ENCODE peak calls at places on chromosomes 1 and 21, in seven cellular contexts. One of them, this sample, is unnamed.

GRCh38 chr1:56535949-56536348 is 43.4 kb downstream of the PLPP3 start:
- DNase-seq in A549: no peak
- DNase-seq in IMR-90: no peak
- DNase-seq in AG04450: no peak
- DNase-seq in foreskin fibroblast: no peak
- DNase-seq in esophagus squamous epithelium: no peak
- DNase-seq in Jurkat, Clone E6-1: no peak
- DNase-seq in this sample: no peak

GRCh38 chr1:107298526-107298925 is 157.7 kb downstream of the NTNG1 start:
- DNase-seq in A549: no peak
- DNase-seq in IMR-90: no peak
- DNase-seq in AG04450: no peak
- DNase-seq in foreskin fibroblast: no peak
- DNase-seq in esophagus squamous epithelium: no peak
- DNase-seq in Jurkat, Clone E6-1: no peak
- DNase-seq in this sample: no peak

GRCh38 chr1:102875756-102876155 is 232.6 kb downstream of the COL11A1 start:
- DNase-seq in A549: no peak
- DNase-seq in IMR-90: no peak
- DNase-seq in AG04450: no peak
- DNase-seq in foreskin fibroblast: no peak
- DNase-seq in esophagus squamous epithelium: no peak
- DNase-seq in Jurkat, Clone E6-1: no peak
- DNase-seq in this sample: no peak

GRCh38 chr1:227440167-227440566 is 121.9 kb upstream of the CDC42BPA start:
- DNase-seq in A549: no peak
- DNase-seq in IMR-90: no peak
- DNase-seq in AG04450: no peak
- DNase-seq in foreskin fibroblast: no peak
- DNase-seq in esophagus squamous epithelium: no peak
- DNase-seq in Jurkat, Clone E6-1: no peak
- DNase-seq in this sample: no peak

GRCh38 chr1:150302338-150302737 is 8.7 kb downstream of the MRPS21 start:
- DNase-seq in A549: no peak
- DNase-seq in IMR-90: no peak
- DNase-seq in AG04450: no peak
- DNase-seq in foreskin fibroblast: no peak
- DNase-seq in esophagus squamous epithelium: no peak
- DNase-seq in Jurkat, Clone E6-1: no peak
- DNase-seq in this sample: no peak

GRCh38 chr21:35943752-35944151 is 116.6 kb downstream of the SETD4 start:
- DNase-seq in A549: no peak
- DNase-seq in IMR-90: no peak
- DNase-seq in AG04450: no peak
- DNase-seq in foreskin fibroblast: no peak
- DNase-seq in esophagus squamous epithelium: no peak
- DNase-seq in Jurkat, Clone E6-1: no peak
- DNase-seq in this sample: no peak

GRCh38 chr1:235315735-235316134 is 12.2 kb downstream of the ARID4B start:
- DNase-seq in A549: no peak
- DNase-seq in IMR-90: no peak
- DNase-seq in AG04450: no peak
- DNase-seq in foreskin fibroblast: no peak
- DNase-seq in esophagus squamous epithelium: no peak
- DNase-seq in Jurkat, Clone E6-1: no peak
- DNase-seq in this sample: no peak

GRCh38 chr21:44513389-44514217 is 26.4 kb downstream of the KRTAP10-1 start:
- DNase-seq in A549: no peak
- DNase-seq in IMR-90: no peak
- DNase-seq in AG04450: no peak
- DNase-seq in foreskin fibroblast: no peak
- DNase-seq in esophagus squamous epithelium: no peak
- DNase-seq in Jurkat, Clone E6-1: no peak
- DNase-seq in this sample: no peak

GRCh38 chr1:107648071-107648470 is 316.9 kb downstream of the VAV3 start:
- DNase-seq in A549: peak; percentile 15
- DNase-seq in IMR-90: peak; percentile 78
- DNase-seq in AG04450: no peak
- DNase-seq in foreskin fibroblast: peak; percentile 71
- DNase-seq in esophagus squamous epithelium: no peak
- DNase-seq in Jurkat, Clone E6-1: no peak
- DNase-seq in this sample: peak; percentile 76

GRCh38 chr1:118158918-118159317 is 26.1 kb downstream of the SPAG17 start:
- DNase-seq in A549: no peak
- DNase-seq in IMR-90: peak; percentile 76
- DNase-seq in AG04450: peak; percentile 36
- DNase-seq in foreskin fibroblast: peak; percentile 64
- DNase-seq in esophagus squamous epithelium: no peak
- DNase-seq in Jurkat, Clone E6-1: no peak
- DNase-seq in this sample: peak; percentile 78

GRCh38 chr21:36070999-36071398 is 1.2 kb downstream of the CBR1 start:
- DNase-seq in A549: no peak
- DNase-seq in IMR-90: no peak
- DNase-seq in AG04450: no peak
- DNase-seq in foreskin fibroblast: no peak
- DNase-seq in esophagus squamous epithelium: no peak
- DNase-seq in Jurkat, Clone E6-1: no peak
- DNase-seq in this sample: no peak

GRCh38 chr1:168081373-168082007 is 55.2 kb downstream of the GPR161 start:
- DNase-seq in A549: no peak
- DNase-seq in IMR-90: peak; percentile 93
- DNase-seq in AG04450: peak; percentile 46
- DNase-seq in foreskin fibroblast: peak; percentile 93
- DNase-seq in esophagus squamous epithelium: no peak
- DNase-seq in Jurkat, Clone E6-1: no peak
- DNase-seq in this sample: peak; percentile 81
- H3K4me3 ChIP-seq in A549: no peak overlapping the region
- H3K4me3 ChIP-seq in IMR-90: no peak overlapping the region
- H3K4me3 ChIP-seq in AG04450: no peak overlapping the region
- H3K4me3 ChIP-seq in foreskin fibroblast: no peak overlapping the region
- H3K4me3 ChIP-seq in esophagus squamous epithelium: no peak overlapping the region
- H3K4me3 ChIP-seq in Jurkat, Clone E6-1: no peak overlapping the region
- H3K4me3 ChIP-seq in this sample: no peak overlapping the region

GRCh38 chr1:212664409-212665199 is 35.0 kb downstream of the BATF3 start:
- DNase-seq in A549: no peak
- DNase-seq in IMR-90: no peak
- DNase-seq in AG04450: no peak
- DNase-seq in foreskin fibroblast: no peak
- DNase-seq in esophagus squamous epithelium: no peak
- DNase-seq in Jurkat, Clone E6-1: no peak
- DNase-seq in this sample: no peak

GRCh38 chr1:212666116-212666775 is 33.4 kb downstream of the BATF3 start:
- DNase-seq in A549: no peak
- DNase-seq in IMR-90: no peak
- DNase-seq in AG04450: no peak
- DNase-seq in foreskin fibroblast: no peak
- DNase-seq in esophagus squamous epithelium: no peak
- DNase-seq in Jurkat, Clone E6-1: no peak
- DNase-seq in this sample: no peak

GRCh38 chr1:212667223-212668139 is 32.2 kb downstream of the BATF3 start:
- DNase-seq in A549: peak; percentile 92
- DNase-seq in IMR-90: peak; percentile 97
- DNase-seq in AG04450: peak; percentile 79
- DNase-seq in foreskin fibroblast: peak; percentile 93
- DNase-seq in esophagus squamous epithelium: no peak
- DNase-seq in Jurkat, Clone E6-1: peak; percentile 67
- DNase-seq in this sample: peak; percentile 86

GRCh38 chr1:212668477-212668876 is 31.2 kb downstream of the BATF3 start:
- DNase-seq in A549: no peak
- DNase-seq in IMR-90: no peak
- DNase-seq in AG04450: no peak
- DNase-seq in foreskin fibroblast: no peak
- DNase-seq in esophagus squamous epithelium: no peak
- DNase-seq in Jurkat, Clone E6-1: no peak
- DNase-seq in this sample: no peak

DNA sequence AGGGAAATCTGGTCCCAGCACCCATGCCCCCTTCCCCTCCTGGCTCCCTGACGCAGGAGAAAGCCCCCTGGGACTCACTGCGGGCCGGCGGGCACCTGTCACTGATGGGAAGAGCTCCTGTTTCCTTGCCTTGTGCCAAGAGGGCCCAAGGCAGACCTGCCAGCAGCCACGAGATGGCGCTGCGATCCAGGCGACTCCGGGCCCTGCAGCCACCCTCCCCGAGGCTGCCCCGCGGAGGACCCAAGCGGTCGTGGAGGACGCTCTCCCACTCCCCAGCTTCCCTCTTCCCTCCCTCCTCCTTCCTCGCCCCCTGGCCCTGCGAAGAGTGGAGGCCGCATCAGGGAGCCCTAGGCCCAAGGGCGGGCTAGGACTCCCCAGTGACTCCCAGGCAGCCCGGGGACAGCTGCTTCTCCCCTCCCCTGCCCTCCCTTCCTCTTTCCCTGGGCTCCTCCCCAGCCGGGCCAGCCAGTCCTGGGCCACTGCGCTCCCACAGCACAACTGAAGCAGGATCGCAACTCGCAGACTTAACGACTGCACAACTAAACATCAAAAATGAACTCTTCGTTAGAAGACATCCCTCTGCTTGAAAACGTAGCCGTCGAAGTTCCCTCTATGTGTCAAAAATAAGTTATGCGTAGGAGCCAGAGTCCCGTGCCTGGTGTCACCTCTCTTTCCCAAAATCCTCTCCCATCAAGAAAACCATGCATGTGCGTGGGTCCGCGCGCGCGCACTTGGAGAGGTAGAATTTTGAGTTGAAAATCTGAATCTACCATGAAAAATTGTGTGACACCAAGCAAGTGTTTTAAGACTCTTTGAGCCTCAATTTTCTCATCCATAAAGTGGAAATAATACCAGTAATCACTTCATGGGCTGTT is 34.2 kb downstream of the BATF3 start:
- DNase-seq in A549: peak; percentile 87
- DNase-seq in IMR-90: peak; percentile 77
- DNase-seq in AG04450: peak; percentile 41
- DNase-seq in foreskin fibroblast: peak; percentile 72
- DNase-seq in esophagus squamous epithelium: no peak
- DNase-seq in Jurkat, Clone E6-1: peak; percentile 68
- DNase-seq in this sample: no peak
- H3K4me3 ChIP-seq in A549: peak overlapping the region; percentile 45
- H3K4me3 ChIP-seq in IMR-90: peak overlapping the region; percentile 66
- H3K4me3 ChIP-seq in AG04450: peak overlapping the region; percentile 82
- H3K4me3 ChIP-seq in foreskin fibroblast: peak overlapping the region; percentile 57
- H3K4me3 ChIP-seq in esophagus squamous epithelium: peak overlapping the region; percentile 56
- H3K4me3 ChIP-seq in Jurkat, Clone E6-1: peak overlapping the region; percentile 54
- H3K4me3 ChIP-seq in this sample: peak overlapping the region; percentile 80

GRCh38 chr1:211334986-211335385 is 8.4 kb downstream of the TRAF5 start:
- DNase-seq in A549: no peak
- DNase-seq in IMR-90: peak; percentile 43
- DNase-seq in AG04450: no peak
- DNase-seq in foreskin fibroblast: no peak
- DNase-seq in esophagus squamous epithelium: no peak
- DNase-seq in Jurkat, Clone E6-1: no peak
- DNase-seq in this sample: no peak

GRCh38 chr1:211335507-211336157 is 9.0 kb downstream of the TRAF5 start:
- DNase-seq in A549: no peak
- DNase-seq in IMR-90: no peak
- DNase-seq in AG04450: no peak
- DNase-seq in foreskin fibroblast: no peak
- DNase-seq in esophagus squamous epithelium: no peak
- DNase-seq in Jurkat, Clone E6-1: peak; percentile 47
- DNase-seq in this sample: no peak

GRCh38 chr1:211336775-211337174 is 10.1 kb downstream of the TRAF5 start:
- DNase-seq in A549: no peak
- DNase-seq in IMR-90: no peak
- DNase-seq in AG04450: no peak
- DNase-seq in foreskin fibroblast: no peak
- DNase-seq in esophagus squamous epithelium: no peak
- DNase-seq in Jurkat, Clone E6-1: no peak
- DNase-seq in this sample: no peak

GRCh38 chr1:211337430-211338227 is 11.0 kb downstream of the TRAF5 start:
- DNase-seq in A549: no peak
- DNase-seq in IMR-90: no peak
- DNase-seq in AG04450: no peak
- DNase-seq in foreskin fibroblast: no peak
- DNase-seq in esophagus squamous epithelium: no peak
- DNase-seq in Jurkat, Clone E6-1: no peak
- DNase-seq in this sample: no peak

GRCh38 chr1:211336161-211336560 is 9.5 kb downstream of the TRAF5 start:
- DNase-seq in A549: no peak
- DNase-seq in IMR-90: no peak
- DNase-seq in AG04450: no peak
- DNase-seq in foreskin fibroblast: no peak
- DNase-seq in esophagus squamous epithelium: no peak
- DNase-seq in Jurkat, Clone E6-1: no peak
- DNase-seq in this sample: no peak
- H3K4me3 ChIP-seq in A549: no peak overlapping the region
- H3K4me3 ChIP-seq in IMR-90: no peak overlapping the region
- H3K4me3 ChIP-seq in AG04450: no peak overlapping the region
- H3K4me3 ChIP-seq in foreskin fibroblast: no peak overlapping the region
- H3K4me3 ChIP-seq in esophagus squamous epithelium: no peak overlapping the region
- H3K4me3 ChIP-seq in Jurkat, Clone E6-1: no peak overlapping the region
- H3K4me3 ChIP-seq in this sample: no peak overlapping the region

GRCh38 chr1:22350171-22350961 is 101.3 kb upstream of the ZBTB40 start:
- DNase-seq in A549: no peak
- DNase-seq in IMR-90: no peak
- DNase-seq in AG04450: no peak
- DNase-seq in foreskin fibroblast: no peak
- DNase-seq in esophagus squamous epithelium: no peak
- DNase-seq in Jurkat, Clone E6-1: no peak
- DNase-seq in this sample: no peak

GRCh38 chr1:22352896-22353295 is 98.8 kb upstream of the ZBTB40 start:
- DNase-seq in A549: no peak
- DNase-seq in IMR-90: no peak
- DNase-seq in AG04450: no peak
- DNase-seq in foreskin fibroblast: no peak
- DNase-seq in esophagus squamous epithelium: no peak
- DNase-seq in Jurkat, Clone E6-1: no peak
- DNase-seq in this sample: no peak

GRCh38 chr1:22349302-22350043 is 102.2 kb upstream of the ZBTB40 start:
- DNase-seq in A549: no peak
- DNase-seq in IMR-90: no peak
- DNase-seq in AG04450: no peak
- DNase-seq in foreskin fibroblast: no peak
- DNase-seq in esophagus squamous epithelium: no peak
- DNase-seq in Jurkat, Clone E6-1: no peak
- DNase-seq in this sample: no peak

GRCh38 chr1:22351757-22352080 is 99.9 kb upstream of the ZBTB40 start:
- DNase-seq in A549: no peak
- DNase-seq in IMR-90: no peak
- DNase-seq in AG04450: no peak
- DNase-seq in foreskin fibroblast: no peak
- DNase-seq in esophagus squamous epithelium: no peak
- DNase-seq in Jurkat, Clone E6-1: no peak
- DNase-seq in this sample: no peak

DNA sequence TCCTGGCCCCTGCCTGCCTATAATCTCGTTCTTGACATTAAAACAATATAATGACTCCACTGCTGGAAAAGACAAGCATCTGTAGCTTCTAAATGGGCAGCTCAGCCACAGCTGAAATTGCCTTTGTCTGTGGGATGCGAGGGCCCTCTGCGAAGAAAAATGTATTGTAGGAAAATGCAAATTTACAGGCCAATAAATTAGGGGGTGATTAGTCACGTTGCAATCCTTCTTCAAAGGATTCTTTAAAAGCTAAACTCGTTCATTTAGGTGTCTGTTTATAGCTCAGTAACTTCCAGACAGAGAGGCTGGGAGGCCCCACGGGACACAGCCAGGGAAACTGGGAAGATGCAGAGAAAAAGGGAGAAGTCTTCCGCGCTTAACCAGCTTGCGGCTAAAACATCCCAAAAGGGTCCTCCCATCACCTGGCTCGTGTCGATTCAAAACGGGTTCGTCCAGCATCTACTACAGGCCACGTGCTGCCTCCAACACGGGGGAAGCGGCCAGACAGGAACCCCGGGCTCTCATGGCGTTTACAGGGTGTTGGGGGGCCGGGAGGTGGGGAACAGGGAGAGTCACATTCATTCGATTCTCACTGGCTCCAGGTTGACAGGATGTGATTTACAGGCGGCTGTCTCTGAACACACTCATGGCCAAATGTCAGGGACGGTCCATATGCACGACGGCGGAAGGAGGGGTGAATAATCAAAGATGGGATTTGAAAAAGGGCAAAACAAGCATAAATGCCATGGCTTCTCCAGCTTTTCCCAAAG is 100.5 kb upstream of the ZBTB40 start:
- DNase-seq in A549: no peak
- DNase-seq in IMR-90: no peak
- DNase-seq in AG04450: no peak
- DNase-seq in foreskin fibroblast: no peak
- DNase-seq in esophagus squamous epithelium: no peak
- DNase-seq in Jurkat, Clone E6-1: no peak
- DNase-seq in this sample: no peak
- H3K4me3 ChIP-seq in A549: no peak overlapping the region
- H3K4me3 ChIP-seq in IMR-90: no peak overlapping the region
- H3K4me3 ChIP-seq in AG04450: no peak overlapping the region
- H3K4me3 ChIP-seq in foreskin fibroblast: no peak overlapping the region
- H3K4me3 ChIP-seq in esophagus squamous epithelium: no peak overlapping the region
- H3K4me3 ChIP-seq in Jurkat, Clone E6-1: no peak overlapping the region
- H3K4me3 ChIP-seq in this sample: no peak overlapping the region